ENCODE peak calls at places on chromosomes 16 and 17, in six cellular contexts. One of them, this sample, is unnamed.

GRCh38 chr16:24737391-24737871 is 8.0 kb downstream of the TNRC6A start:
- DNase-seq in GM12878: no peak
- DNase-seq in K562: no peak
- DNase-seq in HepG2: peak; percentile 86
- DNase-seq in H1: no peak
- DNase-seq in SK-N-SH: no peak
- DNase-seq in this sample: no peak

GRCh38 chr17:8057691-8058114 is 18.8 kb downstream of the ALOX15B start:
- DNase-seq in GM12878: peak; percentile 45
- DNase-seq in K562: peak; percentile 54
- DNase-seq in HepG2: peak; percentile 75
- DNase-seq in H1: peak; percentile 56
- DNase-seq in SK-N-SH: peak; percentile 80
- DNase-seq in this sample: peak; percentile 83

GRCh38 chr16:85746431-85747227 is 4.3 kb downstream of the C16orf74 start:
- DNase-seq in GM12878: no peak
- DNase-seq in K562: no peak
- DNase-seq in HepG2: no peak
- DNase-seq in H1: no peak
- DNase-seq in SK-N-SH: no peak
- DNase-seq in this sample: peak; percentile 89

GRCh38 chr17:60506312-60506711 is 19.7 kb downstream of the APPBP2 start:
- DNase-seq in GM12878: no peak
- DNase-seq in K562: no peak
- DNase-seq in HepG2: peak; percentile 9
- DNase-seq in H1: no peak
- DNase-seq in SK-N-SH: no peak
- DNase-seq in this sample: no peak

GRCh38 chr17:35214631-35215273 is 20.6 kb upstream of the SLC35G3 start:
- DNase-seq in GM12878: peak; percentile 8
- DNase-seq in K562: no peak
- DNase-seq in HepG2: no peak
- DNase-seq in H1: no peak
- DNase-seq in SK-N-SH: no peak
- DNase-seq in this sample: no peak

GRCh38 chr17:16589097-16589969 is 20.3 kb upstream of the ZNF287 start:
- DNase-seq in GM12878: peak; percentile 28
- DNase-seq in K562: peak; percentile 87
- DNase-seq in HepG2: peak; percentile 75
- DNase-seq in H1: peak; percentile 98
- DNase-seq in SK-N-SH: peak; percentile 95
- DNase-seq in this sample: peak; percentile 64

GRCh38 chr17:64009571-64010402 is 10.6 kb downstream of the ICAM2 start:
- DNase-seq in GM12878: no peak
- DNase-seq in K562: no peak
- DNase-seq in HepG2: no peak
- DNase-seq in H1: peak; percentile 24
- DNase-seq in SK-N-SH: no peak
- DNase-seq in this sample: no peak

GRCh38 chr16:83336630-83337029 is 471.1 kb upstream of the HSBP1 start:
- DNase-seq in GM12878: no peak
- DNase-seq in K562: no peak
- DNase-seq in HepG2: no peak
- DNase-seq in H1: no peak
- DNase-seq in SK-N-SH: no peak
- DNase-seq in this sample: no peak

GRCh38 chr16:48950184-48950583 is 331.5 kb downstream of the CBLN1 start:
- DNase-seq in GM12878: no peak
- DNase-seq in K562: no peak
- DNase-seq in HepG2: no peak
- DNase-seq in H1: no peak
- DNase-seq in SK-N-SH: no peak
- DNase-seq in this sample: no peak

GRCh38 chr17:13321932-13322701 is 279.6 kb downstream of the HS3ST3A1 start:
- DNase-seq in GM12878: no peak
- DNase-seq in K562: no peak
- DNase-seq in HepG2: peak; percentile 86
- DNase-seq in H1: no peak
- DNase-seq in SK-N-SH: no peak
- DNase-seq in this sample: no peak

GRCh38 chr17:47935961-47936360 is 5.4 kb upstream of the PNPO start:
- DNase-seq in GM12878: no peak
- DNase-seq in K562: peak; percentile 72
- DNase-seq in HepG2: no peak
- DNase-seq in H1: no peak
- DNase-seq in SK-N-SH: no peak
- DNase-seq in this sample: peak; percentile 92

GRCh38 chr17:36705651-36706436 is 104.5 kb downstream of the MRM1 start:
- DNase-seq in GM12878: no peak
- DNase-seq in K562: peak; percentile 53
- DNase-seq in HepG2: peak; percentile 18
- DNase-seq in H1: no peak
- DNase-seq in SK-N-SH: peak; percentile 86
- DNase-seq in this sample: peak; percentile 18

GRCh38 chr16:28990375-28991040 is 5.7 kb downstream of the LAT start:
- DNase-seq in GM12878: no peak
- DNase-seq in K562: no peak
- DNase-seq in HepG2: no peak
- DNase-seq in H1: no peak
- DNase-seq in SK-N-SH: no peak
- DNase-seq in this sample: no peak

GRCh38 chr17:79658811-79659207 is 48.0 kb upstream of the RBFOX3 start:
- DNase-seq in GM12878: no peak
- DNase-seq in K562: peak; percentile 38
- DNase-seq in HepG2: peak; percentile 27
- DNase-seq in H1: peak; percentile 64
- DNase-seq in SK-N-SH: peak; percentile 77
- DNase-seq in this sample: peak; percentile 43

GRCh38 chr16:56615353-56615752 is 7.0 kb downstream of the MT2A start:
- DNase-seq in GM12878: no peak
- DNase-seq in K562: no peak
- DNase-seq in HepG2: no peak
- DNase-seq in H1: no peak
- DNase-seq in SK-N-SH: no peak
- DNase-seq in this sample: no peak

DNA sequence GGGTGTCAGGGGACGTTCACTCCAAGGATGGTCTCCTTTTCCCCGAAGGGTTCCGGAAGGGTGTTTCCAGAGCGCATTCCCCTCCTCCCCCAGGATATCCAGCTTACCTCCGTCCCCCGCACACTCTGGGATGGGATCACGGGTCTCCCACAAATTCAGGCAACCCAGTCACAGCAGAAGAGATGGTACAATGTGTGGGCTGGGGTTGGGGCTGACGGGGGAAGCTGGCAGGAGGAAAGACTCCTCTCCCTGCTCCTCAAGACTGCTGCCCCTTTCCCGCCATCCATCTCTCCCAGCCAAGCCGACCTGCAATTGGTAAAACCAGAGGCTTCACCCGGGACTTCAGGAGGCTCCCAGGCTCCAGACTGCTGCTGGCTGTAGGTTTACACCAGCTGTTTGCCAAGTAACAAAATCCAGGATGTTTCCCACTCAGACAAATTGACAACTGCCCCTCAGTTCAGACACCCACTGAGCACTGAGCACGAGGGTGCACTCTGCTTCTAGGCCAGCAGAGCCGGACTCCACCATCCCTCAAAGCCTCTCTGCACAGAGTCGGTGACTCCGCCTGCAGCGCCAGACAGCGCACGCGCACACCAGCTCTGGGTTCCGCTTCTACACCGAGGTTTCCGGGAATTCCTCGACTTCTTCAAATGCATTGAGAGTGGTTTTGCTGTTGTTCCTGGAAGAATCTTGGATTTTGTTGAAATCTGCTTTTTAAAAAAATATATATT is 37.7 kb downstream of the ASPA start:
- DNase-seq in GM12878: no peak
- DNase-seq in K562: peak; percentile 27
- DNase-seq in HepG2: no peak
- DNase-seq in H1: no peak
- DNase-seq in SK-N-SH: no peak
- DNase-seq in this sample: no peak
- TF ChIP-seq MAX in GM12878: no peak
- TF ChIP-seq MAX in K562: no peak
- TF ChIP-seq MAX in HepG2: no peak
- TF ChIP-seq MAX in H1: no peak
- TF ChIP-seq MAX in SK-N-SH: no peak
- TF ChIP-seq MAX in this sample: no peak

GRCh38 chr16:29996773-29997250 is 771 bp downstream of the INO80E start:
- DNase-seq in GM12878: no peak
- DNase-seq in K562: no peak
- DNase-seq in HepG2: no peak
- DNase-seq in H1: no peak
- DNase-seq in SK-N-SH: no peak
- DNase-seq in this sample: no peak
- H2AFZ ChIP-seq in GM12878: peak overlapping the region; percentile 85
- H2AFZ ChIP-seq in K562: peak overlapping the region; percentile 98
- H2AFZ ChIP-seq in HepG2: peak overlapping the region; percentile 7
- H2AFZ ChIP-seq in H1: peak overlapping the region; percentile 28
- H2AFZ ChIP-seq in SK-N-SH: peak overlapping the region; percentile 97
- H2AFZ ChIP-seq in this sample: no peak overlapping the region

GRCh38 chr16:84730406-84731106 is 30.8 kb downstream of the USP10 start:
- DNase-seq in GM12878: no peak
- DNase-seq in K562: peak; percentile 68
- DNase-seq in HepG2: peak; percentile 74
- DNase-seq in H1: peak; percentile 14
- DNase-seq in SK-N-SH: peak; percentile 50
- DNase-seq in this sample: peak; percentile 75
- TF ChIP-seq JUND in GM12878: no peak
- TF ChIP-seq JUND in K562: peak; percentile 76
- TF ChIP-seq JUND in HepG2: no peak
- TF ChIP-seq JUND in H1: peak; percentile 39
- TF ChIP-seq JUND in SK-N-SH: peak; percentile 66
- TF ChIP-seq JUND in this sample: peak; percentile 84

GRCh38 chr17:27481327-27481726 is 25.1 kb downstream of the KSR1 start:
- DNase-seq in GM12878: no peak
- DNase-seq in K562: no peak
- DNase-seq in HepG2: no peak
- DNase-seq in H1: no peak
- DNase-seq in SK-N-SH: no peak
- DNase-seq in this sample: no peak
- TF ChIP-seq MAX in GM12878: peak; percentile 20
- TF ChIP-seq MAX in K562: no peak
- TF ChIP-seq MAX in HepG2: no peak
- TF ChIP-seq MAX in H1: no peak
- TF ChIP-seq MAX in SK-N-SH: no peak
- TF ChIP-seq MAX in this sample: no peak

DNA sequence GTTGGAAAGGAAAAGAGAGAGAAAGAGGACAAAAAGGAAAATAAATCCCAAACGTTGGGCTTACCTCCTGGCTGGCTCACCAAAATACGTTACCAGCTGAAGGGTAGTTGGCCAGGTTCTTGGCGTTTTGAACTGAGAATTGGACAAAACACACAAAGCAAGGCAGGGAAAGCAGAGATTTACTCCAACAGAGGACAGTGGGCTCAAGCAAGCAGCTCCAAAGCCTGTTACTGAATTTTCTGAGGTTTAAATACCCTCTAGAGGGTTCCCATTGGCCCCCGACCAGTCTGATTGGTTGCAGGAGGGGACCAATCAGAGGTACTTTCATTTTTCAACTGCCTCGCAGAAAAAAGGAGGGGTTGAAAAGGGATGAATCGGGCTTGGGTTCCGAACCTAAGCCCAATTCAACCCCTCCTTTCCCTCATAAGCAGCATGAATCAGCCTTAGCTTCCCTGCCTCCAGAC is 55.6 kb upstream of the ALOX12 start:
- DNase-seq in GM12878: no peak
- DNase-seq in K562: peak; percentile 49
- DNase-seq in HepG2: no peak
- DNase-seq in H1: no peak
- DNase-seq in SK-N-SH: peak; percentile 8
- DNase-seq in this sample: no peak
- H2AFZ ChIP-seq in GM12878: no peak overlapping the region
- H2AFZ ChIP-seq in K562: peak overlapping the region; percentile 91
- H2AFZ ChIP-seq in HepG2: no peak overlapping the region
- H2AFZ ChIP-seq in H1: peak overlapping the region; percentile 49
- H2AFZ ChIP-seq in SK-N-SH: peak overlapping the region; percentile 87
- H2AFZ ChIP-seq in this sample: no peak overlapping the region

DNA sequence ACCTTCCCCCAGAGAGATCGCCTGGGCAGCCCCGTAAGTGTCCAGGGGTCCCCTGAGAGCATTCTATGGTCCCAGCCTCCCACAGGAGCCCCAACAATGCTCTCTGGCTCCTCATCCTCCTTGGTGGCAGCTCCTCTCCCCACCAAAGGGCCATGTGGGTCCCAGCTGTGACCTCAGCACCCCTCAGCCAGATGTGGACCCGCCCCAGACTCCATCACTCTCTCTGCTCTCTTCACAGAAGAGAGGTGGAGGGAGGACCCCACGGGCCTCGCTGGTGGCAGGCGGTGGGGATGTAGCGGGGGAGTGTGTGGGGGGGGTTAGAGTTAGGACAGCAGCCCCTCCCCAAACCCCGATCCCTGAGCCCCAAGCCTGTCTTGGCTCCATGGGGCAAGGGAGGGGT is 41.0 kb downstream of the SOCS3 start:
- DNase-seq in GM12878: no peak
- DNase-seq in K562: no peak
- DNase-seq in HepG2: no peak
- DNase-seq in H1: no peak
- DNase-seq in SK-N-SH: peak; percentile 54
- DNase-seq in this sample: no peak
- TF ChIP-seq JUND in GM12878: no peak
- TF ChIP-seq JUND in K562: no peak
- TF ChIP-seq JUND in HepG2: no peak
- TF ChIP-seq JUND in H1: no peak
- TF ChIP-seq JUND in SK-N-SH: no peak
- TF ChIP-seq JUND in this sample: no peak

DNA sequence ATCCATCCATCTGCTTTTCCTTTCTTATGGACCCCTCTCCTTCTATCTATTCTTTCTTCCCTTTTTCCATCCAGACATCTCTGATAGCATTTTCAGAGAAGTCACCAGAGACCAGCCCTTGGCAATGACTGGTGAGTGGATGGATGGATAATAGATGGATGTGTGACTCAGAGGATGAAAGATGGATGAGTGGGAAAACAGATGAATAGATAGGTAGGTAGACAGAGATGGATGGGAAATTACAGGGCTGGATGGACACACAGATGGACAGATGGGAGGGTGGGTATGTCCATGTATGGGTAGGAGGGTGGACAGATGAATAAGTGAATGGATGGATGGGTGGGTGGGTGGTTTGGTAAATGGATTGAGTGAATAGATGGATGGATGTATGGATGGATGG is 101.0 kb downstream of the LITAF start:
- DNase-seq in GM12878: no peak
- DNase-seq in K562: no peak
- DNase-seq in HepG2: no peak
- DNase-seq in H1: no peak
- DNase-seq in SK-N-SH: no peak
- DNase-seq in this sample: no peak
- TF ChIP-seq MAX in GM12878: no peak
- TF ChIP-seq MAX in K562: no peak
- TF ChIP-seq MAX in HepG2: no peak
- TF ChIP-seq MAX in H1: no peak
- TF ChIP-seq MAX in SK-N-SH: no peak
- TF ChIP-seq MAX in this sample: no peak

This sample was measured in HCT116.